ENCODE peak calls at places on chromosomes 2 and 18, in eight cellular contexts. One of them, this sample, is unnamed.
A peak's percentile ranks its signal among the peaks of the same experiment; 100 is the strongest.

GRCh38 chr2:138112536-138112935 is 148.3 kb downstream of the HNMT start:
- DNase-seq in MM.1S: no peak
- DNase-seq in neural progenitor cell: no peak
- DNase-seq in OCI-LY7: no peak
- DNase-seq in H9: no peak
- DNase-seq in K562: no peak
- DNase-seq in fibroblast of lung: peak; percentile 64
- DNase-seq in GM23248: no peak
- DNase-seq in this sample: no peak

GRCh38 chr18:50057009-50057408 is 137.9 kb downstream of the MYO5B start:
- DNase-seq in MM.1S: no peak
- DNase-seq in H9: no peak
- DNase-seq in K562: no peak
- DNase-seq in fibroblast of lung: no peak
- DNase-seq in neural progenitor cell: no peak
- DNase-seq in OCI-LY7: no peak
- DNase-seq in GM23248: no peak
- DNase-seq in this sample: no peak

GRCh38 chr2:240927390-240927781 is 21.2 kb downstream of the CROCC2 start:
- DNase-seq in OCI-LY7: no peak
- DNase-seq in MM.1S: no peak
- DNase-seq in K562: no peak
- DNase-seq in H9: no peak
- DNase-seq in neural progenitor cell: no peak
- DNase-seq in fibroblast of lung: no peak
- DNase-seq in GM23248: no peak
- DNase-seq in this sample: no peak

GRCh38 chr2:51158236-51158635 is 126.3 kb upstream of the NRXN1 start:
- DNase-seq in GM23248: no peak
- DNase-seq in H9: no peak
- DNase-seq in OCI-LY7: no peak
- DNase-seq in MM.1S: no peak
- DNase-seq in K562: no peak
- DNase-seq in neural progenitor cell: no peak
- DNase-seq in fibroblast of lung: no peak
- DNase-seq in this sample: no peak

GRCh38 chr2:9952286-9952737 is 819 bp downstream of the GRHL1 start:
- DNase-seq in neural progenitor cell: no peak
- DNase-seq in MM.1S: no peak
- DNase-seq in K562: no peak
- DNase-seq in fibroblast of lung: no peak
- DNase-seq in H9: no peak
- DNase-seq in GM23248: no peak
- DNase-seq in OCI-LY7: no peak
- DNase-seq in this sample: no peak

GRCh38 chr18:39571511-39571910 is 2005.9 kb upstream of the CELF4 start:
- DNase-seq in H9: no peak
- DNase-seq in K562: peak; percentile 29
- DNase-seq in OCI-LY7: no peak
- DNase-seq in MM.1S: no peak
- DNase-seq in GM23248: peak; percentile 51
- DNase-seq in fibroblast of lung: peak; percentile 3
- DNase-seq in neural progenitor cell: peak; percentile 47
- DNase-seq in this sample: peak; percentile 63

GRCh38 chr2:10522726-10523405 is 74.7 kb upstream of the ODC1 start:
- DNase-seq in K562: no peak
- DNase-seq in H9: no peak
- DNase-seq in OCI-LY7: no peak
- DNase-seq in neural progenitor cell: no peak
- DNase-seq in MM.1S: no peak
- DNase-seq in fibroblast of lung: no peak
- DNase-seq in GM23248: no peak
- DNase-seq in this sample: no peak

GRCh38 chr2:67055387-67056304 is 341.5 kb upstream of the ETAA1 start:
- DNase-seq in MM.1S: no peak
- DNase-seq in GM23248: peak; percentile 14
- DNase-seq in OCI-LY7: no peak
- DNase-seq in fibroblast of lung: no peak
- DNase-seq in neural progenitor cell: no peak
- DNase-seq in H9: no peak
- DNase-seq in K562: no peak
- DNase-seq in this sample: no peak

GRCh38 chr2:95309599-95309998 is 12.5 kb downstream of the KCNIP3 start:
- DNase-seq in fibroblast of lung: peak; percentile 19
- DNase-seq in OCI-LY7: no peak
- DNase-seq in H9: no peak
- DNase-seq in K562: no peak
- DNase-seq in GM23248: peak; percentile 47
- DNase-seq in neural progenitor cell: no peak
- DNase-seq in MM.1S: no peak
- DNase-seq in this sample: no peak

GRCh38 chr2:85806358-85807118 is 52.7 kb downstream of the ATOH8 start:
- DNase-seq in fibroblast of lung: no peak
- DNase-seq in OCI-LY7: no peak
- DNase-seq in MM.1S: no peak
- DNase-seq in neural progenitor cell: no peak
- DNase-seq in H9: no peak
- DNase-seq in GM23248: no peak
- DNase-seq in K562: no peak
- DNase-seq in this sample: no peak

GRCh38 chr2:108806362-108806761 is 19.8 kb downstream of the CCDC138 start:
- DNase-seq in fibroblast of lung: no peak
- DNase-seq in OCI-LY7: no peak
- DNase-seq in GM23248: no peak
- DNase-seq in MM.1S: no peak
- DNase-seq in neural progenitor cell: no peak
- DNase-seq in H9: no peak
- DNase-seq in K562: no peak
- DNase-seq in this sample: no peak

GRCh38 chr2:100667801-100668200 is 105.0 kb downstream of the PDCL3 start:
- DNase-seq in MM.1S: no peak
- DNase-seq in GM23248: no peak
- DNase-seq in fibroblast of lung: no peak
- DNase-seq in K562: no peak
- DNase-seq in H9: no peak
- DNase-seq in OCI-LY7: no peak
- DNase-seq in neural progenitor cell: no peak
- DNase-seq in this sample: no peak

GRCh38 chr2:46135936-46136335 is 161.3 kb upstream of the EPAS1 start:
- DNase-seq in OCI-LY7: no peak
- DNase-seq in MM.1S: no peak
- DNase-seq in fibroblast of lung: peak; percentile 93
- DNase-seq in K562: no peak
- DNase-seq in neural progenitor cell: no peak
- DNase-seq in H9: no peak
- DNase-seq in GM23248: peak; percentile 6
- DNase-seq in this sample: no peak

GRCh38 chr2:46135230-46135555 is 162.0 kb upstream of the EPAS1 start:
- DNase-seq in MM.1S: no peak
- DNase-seq in neural progenitor cell: no peak
- DNase-seq in OCI-LY7: no peak
- DNase-seq in GM23248: no peak
- DNase-seq in H9: no peak
- DNase-seq in K562: no peak
- DNase-seq in fibroblast of lung: peak; percentile 37
- DNase-seq in this sample: no peak

GRCh38 chr2:46134531-46135229 is 162.5 kb upstream of the EPAS1 start:
- DNase-seq in GM23248: peak; percentile 54
- DNase-seq in K562: no peak
- DNase-seq in MM.1S: no peak
- DNase-seq in OCI-LY7: no peak
- DNase-seq in H9: no peak
- DNase-seq in neural progenitor cell: no peak
- DNase-seq in fibroblast of lung: peak; percentile 76
- DNase-seq in this sample: no peak

GRCh38 chr2:46130511-46130910 is 166.7 kb upstream of the EPAS1 start:
- DNase-seq in GM23248: no peak
- DNase-seq in neural progenitor cell: no peak
- DNase-seq in fibroblast of lung: no peak
- DNase-seq in OCI-LY7: no peak
- DNase-seq in MM.1S: no peak
- DNase-seq in H9: no peak
- DNase-seq in K562: no peak
- DNase-seq in this sample: no peak

DNA sequence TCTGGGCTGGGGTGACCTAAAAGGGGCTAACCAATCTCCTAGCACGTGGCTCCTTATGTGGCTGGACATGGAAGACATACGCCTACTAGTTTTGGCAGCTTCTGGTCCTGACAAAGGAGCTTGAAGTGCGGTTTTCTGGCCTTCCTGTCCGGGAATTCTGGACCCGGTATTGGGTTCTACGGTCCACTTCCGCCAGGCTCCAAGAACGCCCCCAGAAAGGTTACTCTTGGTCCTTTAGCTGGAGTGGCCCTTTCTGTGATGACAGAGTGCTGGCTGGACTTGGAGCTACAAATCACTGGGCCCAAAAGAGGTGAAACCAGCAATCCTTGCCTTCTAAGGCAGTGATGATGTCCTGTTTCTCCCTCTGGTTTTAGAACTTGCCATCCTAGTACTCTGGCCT is 164.2 kb upstream of the EPAS1 start:
- DNase-seq in GM23248: no peak
- DNase-seq in K562: no peak
- DNase-seq in MM.1S: no peak
- DNase-seq in OCI-LY7: no peak
- DNase-seq in fibroblast of lung: no peak
- DNase-seq in neural progenitor cell: no peak
- DNase-seq in H9: no peak
- DNase-seq in this sample: no peak
- H4K20me1 ChIP-seq in GM23248: no peaks in the 10 kb centered on the region
- H4K20me1 ChIP-seq in K562: no peaks in the 10 kb centered on the region
- H4K20me1 ChIP-seq in MM.1S: no peaks in the 10 kb centered on the region
- H4K20me1 ChIP-seq in OCI-LY7: no peaks in the 10 kb centered on the region
- H4K20me1 ChIP-seq in fibroblast of lung: no peaks in the 10 kb centered on the region
- H4K20me1 ChIP-seq in neural progenitor cell: no peaks in the 10 kb centered on the region
- H4K20me1 ChIP-seq in H9: no peaks in the 10 kb centered on the region
- H4K20me1 ChIP-seq in this sample: no peaks in the 10 kb centered on the region

GRCh38 chr18:42486296-42486695 is 531.3 kb downstream of the PIK3C3 start:
- DNase-seq in GM23248: no peak
- DNase-seq in H9: no peak
- DNase-seq in MM.1S: no peak
- DNase-seq in K562: no peak
- DNase-seq in neural progenitor cell: no peak
- DNase-seq in OCI-LY7: no peak
- DNase-seq in fibroblast of lung: peak; percentile 50
- DNase-seq in this sample: no peak
- H3K4me2 ChIP-seq in GM23248: no peak overlapping the region
- H3K4me2 ChIP-seq in H9: no peak overlapping the region
- H3K4me2 ChIP-seq in MM.1S: no peak overlapping the region
- H3K4me2 ChIP-seq in K562: no peak overlapping the region
- H3K4me2 ChIP-seq in neural progenitor cell: no peak overlapping the region
- H3K4me2 ChIP-seq in OCI-LY7: no peak overlapping the region
- H3K4me2 ChIP-seq in fibroblast of lung: no peak overlapping the region
- H3K4me2 ChIP-seq in this sample: no peak overlapping the region

GRCh38 chr18:13622751-13623150 is 103.6 kb downstream of the FAM210A start:
- DNase-seq in neural progenitor cell: no peak
- DNase-seq in MM.1S: no peak
- DNase-seq in K562: no peak
- DNase-seq in H9: no peak
- DNase-seq in OCI-LY7: no peak
- DNase-seq in GM23248: no peak
- DNase-seq in fibroblast of lung: no peak
- DNase-seq in this sample: no peak

GRCh38 chr18:13625355-13625754 is 101.0 kb downstream of the FAM210A start:
- DNase-seq in H9: no peak
- DNase-seq in MM.1S: no peak
- DNase-seq in neural progenitor cell: no peak
- DNase-seq in fibroblast of lung: no peak
- DNase-seq in K562: no peak
- DNase-seq in GM23248: no peak
- DNase-seq in OCI-LY7: no peak
- DNase-seq in this sample: no peak

GRCh38 chr18:13624563-13625237 is 101.7 kb downstream of the FAM210A start:
- DNase-seq in GM23248: no peak
- DNase-seq in neural progenitor cell: no peak
- DNase-seq in H9: no peak
- DNase-seq in OCI-LY7: no peak
- DNase-seq in fibroblast of lung: no peak
- DNase-seq in MM.1S: no peak
- DNase-seq in K562: no peak
- DNase-seq in this sample: no peak

GRCh38 chr18:13623348-13623747 is 103.0 kb downstream of the FAM210A start:
- DNase-seq in MM.1S: no peak
- DNase-seq in fibroblast of lung: no peak
- DNase-seq in GM23248: no peak
- DNase-seq in neural progenitor cell: no peak
- DNase-seq in OCI-LY7: no peak
- DNase-seq in H9: no peak
- DNase-seq in K562: no peak
- DNase-seq in this sample: no peak

DNA sequence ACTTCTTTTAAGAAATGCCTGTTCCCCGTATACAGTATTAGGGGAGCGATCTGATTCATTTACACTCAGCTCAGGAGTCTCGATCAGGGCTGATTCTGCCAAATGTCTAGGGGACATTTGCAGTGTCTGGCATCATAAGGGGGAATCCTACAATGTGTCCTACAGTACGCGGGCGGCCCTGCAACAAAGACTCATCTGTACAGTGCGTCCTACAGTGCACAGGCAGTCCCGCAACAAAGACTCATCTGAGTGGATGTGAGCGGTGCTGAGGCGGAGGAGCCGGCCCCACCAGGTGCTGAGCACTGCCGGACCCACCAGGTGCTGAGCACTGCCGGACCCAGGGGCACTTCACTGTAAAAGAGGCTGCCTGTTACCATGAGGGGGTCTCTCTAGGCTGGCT is 102.5 kb downstream of the FAM210A start:
- DNase-seq in neural progenitor cell: no peak
- DNase-seq in OCI-LY7: no peak
- DNase-seq in GM23248: no peak
- DNase-seq in MM.1S: no peak
- DNase-seq in H9: no peak
- DNase-seq in K562: no peak
- DNase-seq in fibroblast of lung: no peak
- DNase-seq in this sample: no peak
- H4K20me1 ChIP-seq in neural progenitor cell: peaks cover 5% of the 10 kb centered on the region
- H4K20me1 ChIP-seq in OCI-LY7: no peaks in the 10 kb centered on the region
- H4K20me1 ChIP-seq in GM23248: no peaks in the 10 kb centered on the region
- H4K20me1 ChIP-seq in MM.1S: no peaks in the 10 kb centered on the region
- H4K20me1 ChIP-seq in H9: no peaks in the 10 kb centered on the region
- H4K20me1 ChIP-seq in K562: no peaks in the 10 kb centered on the region
- H4K20me1 ChIP-seq in fibroblast of lung: no peaks in the 10 kb centered on the region
- H4K20me1 ChIP-seq in this sample: peaks cover 35% of the 10 kb centered on the region

DNA sequence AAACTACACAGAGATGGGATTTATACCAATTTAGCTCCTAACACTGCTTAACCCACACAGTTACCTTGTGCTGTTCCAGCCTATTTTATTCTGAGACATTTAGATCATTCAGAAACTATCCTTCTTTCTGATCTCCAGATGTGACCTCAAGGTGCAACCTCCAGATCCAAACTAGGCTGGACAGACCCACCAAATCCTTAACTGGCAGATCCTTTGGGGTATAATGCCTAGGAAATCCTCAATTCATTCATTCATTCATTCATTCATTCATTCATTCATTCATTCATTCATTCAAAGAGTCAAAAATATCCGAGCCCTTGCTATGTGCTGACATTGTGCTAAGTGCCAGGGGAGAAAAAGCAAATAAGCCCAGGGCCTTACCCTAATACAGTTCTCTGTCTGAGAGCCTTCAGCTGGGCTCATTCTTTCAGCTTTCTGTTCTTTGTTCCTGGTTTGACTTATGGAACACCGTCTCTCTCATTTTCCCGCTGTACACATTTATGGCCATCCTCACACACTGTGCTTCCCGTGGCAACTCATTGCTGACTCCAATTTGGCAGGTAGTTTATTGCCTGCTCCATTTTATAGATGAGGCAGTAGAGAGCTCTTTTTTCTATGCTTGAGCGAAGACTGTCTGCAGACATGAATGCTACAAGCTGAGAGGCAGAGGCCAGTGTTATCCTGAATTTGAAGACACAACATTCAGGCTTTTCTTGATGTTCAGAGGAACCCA is 83.1 kb downstream of the HRH4 start:
- DNase-seq in K562: no peak
- DNase-seq in MM.1S: no peak
- DNase-seq in fibroblast of lung: no peak
- DNase-seq in neural progenitor cell: no peak
- DNase-seq in H9: no peak
- DNase-seq in GM23248: no peak
- DNase-seq in OCI-LY7: peak; percentile 11
- DNase-seq in this sample: no peak
- H3K4me2 ChIP-seq in K562: no peak overlapping the region
- H3K4me2 ChIP-seq in MM.1S: no peak overlapping the region
- H3K4me2 ChIP-seq in fibroblast of lung: no peak overlapping the region
- H3K4me2 ChIP-seq in neural progenitor cell: no peak overlapping the region
- H3K4me2 ChIP-seq in H9: no peak overlapping the region
- H3K4me2 ChIP-seq in GM23248: no peak overlapping the region
- H3K4me2 ChIP-seq in OCI-LY7: no peak overlapping the region
- H3K4me2 ChIP-seq in this sample: no peak overlapping the region

This sample was measured in Karpas-422.